ENCODE peak calls at places on chromosomes 11 and 22, in six cellular contexts. One of them, this sample, is unnamed. For H3K4me1, the result is how much of the 10 kb centered on the place peaks cover.

GRCh38 chr11:100908746-100909145 is 220.9 kb downstream of the PGR start:
- DNase-seq in tibial nerve: no peak
- DNase-seq in A549: no peak
- DNase-seq in heart right ventricle: no peak
- DNase-seq in fibroblast of lung: peak
- DNase-seq in neural progenitor cell: no peak
- DNase-seq in this sample: no peak

GRCh38 chr22:43110444-43110926 is at the start of gene BIK:
- DNase-seq in heart right ventricle: peak
- DNase-seq in neural progenitor cell: peak
- DNase-seq in tibial nerve: no peak
- DNase-seq in A549: peak
- DNase-seq in fibroblast of lung: no peak
- DNase-seq in this sample: peak

GRCh38 chr11:1936072-1936780 is 10.9 kb upstream of the MRPL23 start:
- DNase-seq in tibial nerve: no peak
- DNase-seq in heart right ventricle: no peak
- DNase-seq in A549: no peak
- DNase-seq in neural progenitor cell: no peak
- DNase-seq in fibroblast of lung: no peak
- DNase-seq in this sample: no peak

GRCh38 chr11:72144807-72145565 is 9.5 kb downstream of the FOLR3 start:
- DNase-seq in A549: peak
- DNase-seq in heart right ventricle: no peak
- DNase-seq in fibroblast of lung: peak
- DNase-seq in tibial nerve: no peak
- DNase-seq in neural progenitor cell: no peak
- DNase-seq in this sample: no peak

GRCh38 chr11:47132490-47132889 is 44.2 kb downstream of the ARFGAP2 start:
- DNase-seq in tibial nerve: no peak
- DNase-seq in heart right ventricle: no peak
- DNase-seq in neural progenitor cell: no peak
- DNase-seq in fibroblast of lung: no peak
- DNase-seq in A549: no peak
- DNase-seq in this sample: no peak

GRCh38 chr11:64694821-64695365 is 28.1 kb downstream of the NRXN2 start:
- DNase-seq in A549: no peak
- DNase-seq in neural progenitor cell: peak
- DNase-seq in tibial nerve: no peak
- DNase-seq in heart right ventricle: no peak
- DNase-seq in fibroblast of lung: no peak
- DNase-seq in this sample: no peak

GRCh38 chr11:74686792-74687191 is 44.4 kb downstream of the CHRDL2 start:
- DNase-seq in tibial nerve: no peak
- DNase-seq in fibroblast of lung: peak
- DNase-seq in neural progenitor cell: no peak
- DNase-seq in A549: no peak
- DNase-seq in heart right ventricle: no peak
- DNase-seq in this sample: no peak

GRCh38 chr11:125903753-125904659 is at the start of gene DDX25:
- DNase-seq in tibial nerve: no peak
- DNase-seq in fibroblast of lung: no peak
- DNase-seq in heart right ventricle: no peak
- DNase-seq in A549: no peak
- DNase-seq in neural progenitor cell: peak
- DNase-seq in this sample: no peak

GRCh38 chr11:77121876-77122575 is 6.0 kb upstream of the MYO7A start:
- DNase-seq in A549: no peak
- DNase-seq in neural progenitor cell: no peak
- DNase-seq in heart right ventricle: no peak
- DNase-seq in tibial nerve: no peak
- DNase-seq in fibroblast of lung: no peak
- DNase-seq in this sample: no peak

GRCh38 chr22:49930596-49931412 is 12.4 kb downstream of the CRELD2 start:
- DNase-seq in A549: peak
- DNase-seq in heart right ventricle: no peak
- DNase-seq in neural progenitor cell: peak
- DNase-seq in tibial nerve: peak
- DNase-seq in fibroblast of lung: peak
- DNase-seq in this sample: peak

GRCh38 chr11:41309111-41309522 is 150.3 kb downstream of the LRRC4C start:
- DNase-seq in A549: no peak
- DNase-seq in heart right ventricle: no peak
- DNase-seq in neural progenitor cell: no peak
- DNase-seq in fibroblast of lung: no peak
- DNase-seq in tibial nerve: no peak
- DNase-seq in this sample: no peak

GRCh38 chr11:103228807-103229206 is 119.6 kb downstream of the DYNC2H1 start:
- DNase-seq in fibroblast of lung: no peak
- DNase-seq in heart right ventricle: no peak
- DNase-seq in neural progenitor cell: peak
- DNase-seq in tibial nerve: no peak
- DNase-seq in A549: no peak
- DNase-seq in this sample: no peak

GRCh38 chr22:37894939-37895670 is 11.0 kb upstream of the MICALL1 start:
- DNase-seq in neural progenitor cell: peak
- DNase-seq in heart right ventricle: no peak
- DNase-seq in fibroblast of lung: no peak
- DNase-seq in tibial nerve: no peak
- DNase-seq in A549: no peak
- DNase-seq in this sample: no peak

GRCh38 chr22:20199906-20200305 is 49.1 kb upstream of the CCDC188 start:
- DNase-seq in heart right ventricle: no peak
- DNase-seq in neural progenitor cell: no peak
- DNase-seq in tibial nerve: no peak
- DNase-seq in A549: no peak
- DNase-seq in fibroblast of lung: no peak
- DNase-seq in this sample: no peak

GRCh38 chr11:28090052-28090749 is 17.8 kb downstream of the KIF18A start:
- DNase-seq in A549: no peak
- DNase-seq in tibial nerve: no peak
- DNase-seq in fibroblast of lung: peak
- DNase-seq in heart right ventricle: no peak
- DNase-seq in neural progenitor cell: no peak
- DNase-seq in this sample: no peak

GRCh38 chr11:70483940-70484339 is 85.6 kb downstream of the CTTN start:
- DNase-seq in neural progenitor cell: no peak
- DNase-seq in heart right ventricle: no peak
- DNase-seq in tibial nerve: no peak
- DNase-seq in fibroblast of lung: no peak
- DNase-seq in A549: no peak
- DNase-seq in this sample: no peak

GRCh38 chr11:74019860-74020259 is 11.0 kb upstream of the UCP3 start:
- DNase-seq in neural progenitor cell: no peak
- DNase-seq in fibroblast of lung: peak
- DNase-seq in A549: no peak
- DNase-seq in tibial nerve: no peak
- DNase-seq in heart right ventricle: no peak
- DNase-seq in this sample: no peak

GRCh38 chr11:22225190-22225589 is 32.3 kb downstream of the ANO5 start:
- DNase-seq in heart right ventricle: no peak
- DNase-seq in fibroblast of lung: no peak
- DNase-seq in tibial nerve: no peak
- DNase-seq in A549: no peak
- DNase-seq in neural progenitor cell: no peak
- DNase-seq in this sample: no peak

GRCh38 chr11:19789840-19790710 is 77.4 kb downstream of the NAV2 start:
- DNase-seq in neural progenitor cell: no peak
- DNase-seq in fibroblast of lung: peak
- DNase-seq in heart right ventricle: no peak
- DNase-seq in tibial nerve: no peak
- DNase-seq in A549: no peak
- DNase-seq in this sample: peak

GRCh38 chr11:70505761-70506657 is 107.7 kb downstream of the CTTN start:
- DNase-seq in neural progenitor cell: no peak
- DNase-seq in tibial nerve: no peak
- DNase-seq in heart right ventricle: no peak
- DNase-seq in A549: no peak
- DNase-seq in fibroblast of lung: no peak
- DNase-seq in this sample: peak

GRCh38 chr11:130124096-130124495 is 35.5 kb upstream of the ST14 start:
- DNase-seq in A549: peak
- DNase-seq in heart right ventricle: peak
- DNase-seq in fibroblast of lung: peak
- DNase-seq in tibial nerve: peak
- DNase-seq in neural progenitor cell: no peak
- DNase-seq in this sample: no peak

GRCh38 chr11:8839957-8840945 is 70.7 kb upstream of the AKIP1 start:
- DNase-seq in fibroblast of lung: peak
- DNase-seq in tibial nerve: no peak
- DNase-seq in A549: no peak
- DNase-seq in heart right ventricle: no peak
- DNase-seq in neural progenitor cell: peak
- DNase-seq in this sample: peak

GRCh38 chr11:8865304-8865703 is 45.7 kb upstream of the AKIP1 start:
- DNase-seq in tibial nerve: no peak
- DNase-seq in neural progenitor cell: no peak
- DNase-seq in heart right ventricle: no peak
- DNase-seq in A549: no peak
- DNase-seq in fibroblast of lung: no peak
- DNase-seq in this sample: no peak

GRCh38 chr22:44133901-44134511 is 46.7 kb upstream of the PARVG start:
- DNase-seq in tibial nerve: no peak
- DNase-seq in fibroblast of lung: peak
- DNase-seq in A549: no peak
- DNase-seq in heart right ventricle: no peak
- DNase-seq in neural progenitor cell: no peak
- DNase-seq in this sample: no peak

GRCh38 chr22:34622602-34623001 is 443.4 kb upstream of the ISX start:
- DNase-seq in fibroblast of lung: no peak
- DNase-seq in tibial nerve: no peak
- DNase-seq in neural progenitor cell: no peak
- DNase-seq in heart right ventricle: no peak
- DNase-seq in A549: no peak
- DNase-seq in this sample: no peak

GRCh38 chr11:110472858-110473257 is 43.1 kb downstream of the FDX1 start:
- DNase-seq in fibroblast of lung: peak
- DNase-seq in neural progenitor cell: no peak
- DNase-seq in A549: no peak
- DNase-seq in heart right ventricle: no peak
- DNase-seq in tibial nerve: no peak
- DNase-seq in this sample: no peak

GRCh38 chr22:21448627-21449416 is 18.4 kb upstream of the TMEM191C start:
- DNase-seq in tibial nerve: peak
- DNase-seq in A549: no peak
- DNase-seq in heart right ventricle: no peak
- DNase-seq in neural progenitor cell: peak
- DNase-seq in fibroblast of lung: no peak
- DNase-seq in this sample: peak

DNA sequence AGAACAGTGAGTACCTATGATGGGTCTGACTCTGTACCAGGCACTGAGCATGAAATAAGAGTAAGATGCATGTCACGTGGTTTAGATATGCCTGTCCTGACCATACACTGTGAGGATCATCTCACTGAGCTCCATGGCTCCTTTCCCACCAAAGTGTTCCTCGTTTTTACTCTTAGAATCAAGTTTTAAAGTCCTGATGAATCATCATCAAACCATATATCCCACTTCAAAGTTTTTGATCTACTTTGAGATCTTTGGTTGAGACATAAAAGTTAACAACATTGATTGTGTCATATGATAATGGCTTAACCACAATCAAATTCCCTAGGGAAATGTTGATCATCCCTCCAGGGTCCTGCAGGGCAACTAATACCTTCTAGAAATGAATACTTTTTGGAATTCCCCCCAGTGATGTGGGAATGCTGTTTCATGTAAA is 12.8 kb downstream of the ETS1 start:
- DNase-seq in heart right ventricle: no peak
- DNase-seq in fibroblast of lung: peak
- DNase-seq in A549: no peak
- DNase-seq in neural progenitor cell: no peak
- DNase-seq in tibial nerve: no peak
- DNase-seq in this sample: no peak
- H3K4me1 ChIP-seq in heart right ventricle: half or more
- H3K4me1 ChIP-seq in fibroblast of lung: under half
- H3K4me1 ChIP-seq in A549: under half
- H3K4me1 ChIP-seq in neural progenitor cell: under half
- H3K4me1 ChIP-seq in tibial nerve: under half
- H3K4me1 ChIP-seq in this sample: under half

DNA sequence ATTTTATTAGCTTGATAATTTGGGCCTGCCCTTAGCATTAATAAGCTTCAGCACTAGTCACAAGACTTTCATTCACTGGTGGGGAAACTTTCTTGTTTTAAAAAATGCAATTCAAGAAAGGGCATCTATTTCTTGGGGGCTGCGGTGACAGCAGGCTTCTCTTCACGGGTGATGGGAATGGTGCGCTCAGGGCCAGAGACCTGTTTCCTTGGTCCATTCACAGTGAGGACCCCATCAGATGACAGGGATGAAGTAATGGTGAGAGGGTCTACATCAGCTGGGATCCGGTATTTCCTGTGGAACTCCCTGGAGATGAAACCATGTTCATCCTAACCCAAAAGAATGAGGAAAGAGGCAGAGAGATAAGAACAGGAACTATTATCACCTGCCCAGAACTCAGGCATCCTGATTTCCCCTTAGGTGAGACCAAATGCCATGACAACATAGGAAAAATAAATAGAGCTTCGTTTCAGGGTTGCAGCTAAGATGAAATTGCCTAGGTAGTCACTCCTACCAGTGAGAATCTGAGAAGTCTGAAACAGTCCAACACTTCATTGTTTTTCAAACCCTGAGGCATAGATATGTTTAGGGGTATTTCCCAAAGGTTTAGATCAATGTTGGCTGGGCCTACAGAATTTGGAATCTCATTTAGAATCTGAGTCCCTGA is 2.8 kb downstream of the CRYAB start:
- DNase-seq in A549: no peak
- DNase-seq in tibial nerve: no peak
- DNase-seq in heart right ventricle: no peak
- DNase-seq in fibroblast of lung: no peak
- DNase-seq in neural progenitor cell: no peak
- DNase-seq in this sample: no peak
- H3K4me3 ChIP-seq in A549: no peak
- H3K4me3 ChIP-seq in tibial nerve: peak
- H3K4me3 ChIP-seq in heart right ventricle: peak
- H3K4me3 ChIP-seq in fibroblast of lung: no peak
- H3K4me3 ChIP-seq in neural progenitor cell: no peak
- H3K4me3 ChIP-seq in this sample: no peak

DNA sequence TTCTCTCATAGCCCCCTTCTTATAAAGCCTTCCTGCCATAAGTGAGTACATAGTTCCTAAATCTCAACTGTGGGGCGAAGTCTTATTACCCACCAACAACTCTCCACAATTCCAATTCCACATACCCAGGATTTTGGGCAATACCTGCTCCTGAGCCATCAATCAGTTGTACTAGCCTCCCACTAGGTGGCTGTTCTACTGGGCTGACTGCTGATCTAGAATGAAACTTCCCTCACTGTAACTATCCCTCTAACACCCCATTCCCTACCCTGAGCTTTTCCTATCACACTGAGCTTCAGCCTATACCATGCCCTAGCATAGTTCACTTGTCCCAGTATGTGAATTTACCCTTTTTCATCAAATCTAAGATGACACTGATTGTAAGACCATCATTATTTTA is 52.5 kb downstream of the RRAS2 start:
- DNase-seq in neural progenitor cell: peak
- DNase-seq in heart right ventricle: no peak
- DNase-seq in A549: peak
- DNase-seq in fibroblast of lung: no peak
- DNase-seq in tibial nerve: no peak
- DNase-seq in this sample: no peak
- TF ChIP-seq CTCF in neural progenitor cell: peak
- TF ChIP-seq CTCF in heart right ventricle: no peak
- TF ChIP-seq CTCF in A549: no peak
- TF ChIP-seq CTCF in fibroblast of lung: no peak
- TF ChIP-seq CTCF in tibial nerve: no peak
- TF ChIP-seq CTCF in this sample: no peak

GRCh38 chr11:65857500-65858353 is at the start of gene CFL1:
- DNase-seq in fibroblast of lung: peak
- DNase-seq in tibial nerve: peak
- DNase-seq in heart right ventricle: peak
- DNase-seq in neural progenitor cell: peak
- DNase-seq in A549: peak
- DNase-seq in this sample: peak
- H3K4me1 ChIP-seq in fibroblast of lung: under half
- H3K4me1 ChIP-seq in tibial nerve: half or more
- H3K4me1 ChIP-seq in heart right ventricle: half or more
- H3K4me1 ChIP-seq in neural progenitor cell: under half
- H3K4me1 ChIP-seq in A549: under half
- H3K4me1 ChIP-seq in this sample: under half

This sample was measured in mucosa of descending colon.